ENCODE peak calls at places on chromosome 14, in five cellular contexts. Z, U, J, E and I are unnamed samples. For H3K4me1, the result is how much of the 10 kb centered on the place peaks cover.

GRCh38 chr14:102196436-102197230 is 56.9 kb downstream of the WDR20 start:
- DNase-seq in Z (no peak), U (no peak), J (no peak), E (no peak), I (no peak)

GRCh38 chr14:47619397-47619796 is 56.0 kb downstream of the MDGA2 start:
- DNase-seq in Z (no peak), U (no peak), J (no peak), E (no peak), I (no peak)

GRCh38 chr14:89849931-89850330 is 104.6 kb downstream of the EFCAB11 start:
- DNase-seq in Z (no peak), U (no peak), J (no peak), E (no peak), I (no peak)

GRCh38 chr14:20631821-20632389 is 9.6 kb downstream of the OR6S1 start:
- DNase-seq in Z (peak), U (peak), J (peak), E (peak), I (peak)

GRCh38 chr14:102930138-102930752 is 7.8 kb downstream of the AMN start:
- DNase-seq in Z (peak), U (peak), J (peak), E (no peak), I (no peak)

GRCh38 chr14:76955575-76956252 is 72.8 kb downstream of the IRF2BPL start:
- DNase-seq in Z (peak), U (no peak), J (peak), E (no peak), I (peak)

GRCh38 chr14:50559990-50560928 is at the start of gene ATL1:
- DNase-seq in Z (peak), U (peak), J (peak), E (peak), I (peak)

GRCh38 chr14:37985826-37986470 is 221.8 kb upstream of the SSTR1 start:
- DNase-seq in Z (peak), U (no peak), J (peak), E (no peak), I (no peak)

GRCh38 chr14:88296343-88296742 is 26.7 kb downstream of the KCNK10 start:
- DNase-seq in Z (no peak), U (no peak), J (no peak), E (no peak), I (no peak)

GRCh38 chr14:58863576-58864345 is 226.0 kb downstream of the DACT1 start:
- DNase-seq in Z (no peak), U (no peak), J (no peak), E (no peak), I (no peak)

GRCh38 chr14:21107360-21107781 is 6.5 kb downstream of the TMEM253 start:
- DNase-seq in Z (peak), U (no peak), J (no peak), E (no peak), I (no peak)

GRCh38 chr14:32259368-32260013 is 56.4 kb upstream of the RNU6-8 start:
- DNase-seq in Z (peak), U (no peak), J (no peak), E (no peak), I (no peak)

GRCh38 chr14:72723741-72724530 is 170.0 kb downstream of the DPF3 start:
- DNase-seq in Z (peak), U (no peak), J (peak), E (no peak), I (no peak)

GRCh38 chr14:105069887-105070759 is 4.9 kb upstream of the GPR132 start:
- DNase-seq in Z (peak), U (peak), J (no peak), E (no peak), I (peak)

GRCh38 chr14:75334191-75335051 is 55.8 kb downstream of the FOS start:
- DNase-seq in Z (peak), U (peak), J (peak), E (no peak), I (peak)
- H3K4me1 ChIP-seq in Z (under half), U (under half), J (under half), E (under half), I (half or more)

GRCh38 chr14:70036665-70037064 is 152.1 kb downstream of the SLC8A3 start:
- DNase-seq in Z (no peak), U (no peak), J (no peak), E (no peak), I (no peak)
- TF ChIP-seq CTCF in Z (no peak), U (no peak), J (no peak), E (no peak), I (no peak)

GRCh38 chr14:22414876-22415632 is 174.0 kb downstream of the DAD1 start:
- DNase-seq in Z (no peak), U (no peak), J (no peak), E (no peak), I (no peak)

GRCh38 chr14:22415633-22415959 is 173.4 kb downstream of the DAD1 start:
- DNase-seq in Z (no peak), U (no peak), J (no peak), E (no peak), I (no peak)

GRCh38 chr14:22410497-22410896 is 178.5 kb downstream of the DAD1 start:
- DNase-seq in Z (no peak), U (no peak), J (no peak), E (no peak), I (no peak)

GRCh38 chr14:22411398-22411797 is 177.6 kb downstream of the DAD1 start:
- DNase-seq in Z (no peak), U (no peak), J (no peak), E (no peak), I (no peak)

GRCh38 chr14:22412936-22413411 is 176.1 kb downstream of the DAD1 start:
- DNase-seq in Z (no peak), U (no peak), J (no peak), E (no peak), I (no peak)
- H3K27ac ChIP-seq in Z (no peak), U (no peak), J (no peak), E (no peak), I (no peak)

DNA sequence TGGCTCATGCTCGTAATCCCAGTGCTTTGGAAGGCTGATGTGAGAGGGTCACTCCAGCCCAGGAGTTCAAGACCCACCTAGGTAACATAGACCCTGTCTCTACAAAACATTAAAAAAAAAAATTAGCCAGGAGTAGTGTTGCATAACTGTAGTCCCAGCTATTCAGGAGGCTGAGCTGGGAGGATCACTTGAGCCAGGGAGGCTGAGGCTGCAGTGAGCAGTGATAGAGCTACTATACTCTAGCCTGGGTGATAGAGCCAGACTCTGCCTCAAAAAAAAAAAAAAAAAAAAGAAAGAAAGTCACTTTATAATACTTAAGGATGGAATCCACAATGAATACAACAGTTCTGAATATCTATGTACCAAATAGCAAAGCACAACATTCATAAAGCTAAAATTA is 10.2 kb upstream of the SLC10A1 start:
- DNase-seq in Z (no peak), U (no peak), J (no peak), E (no peak), I (no peak)
- H3K4me1 ChIP-seq in Z (under half), U (under half), J (under half), E (under half), I (under half)

DNA sequence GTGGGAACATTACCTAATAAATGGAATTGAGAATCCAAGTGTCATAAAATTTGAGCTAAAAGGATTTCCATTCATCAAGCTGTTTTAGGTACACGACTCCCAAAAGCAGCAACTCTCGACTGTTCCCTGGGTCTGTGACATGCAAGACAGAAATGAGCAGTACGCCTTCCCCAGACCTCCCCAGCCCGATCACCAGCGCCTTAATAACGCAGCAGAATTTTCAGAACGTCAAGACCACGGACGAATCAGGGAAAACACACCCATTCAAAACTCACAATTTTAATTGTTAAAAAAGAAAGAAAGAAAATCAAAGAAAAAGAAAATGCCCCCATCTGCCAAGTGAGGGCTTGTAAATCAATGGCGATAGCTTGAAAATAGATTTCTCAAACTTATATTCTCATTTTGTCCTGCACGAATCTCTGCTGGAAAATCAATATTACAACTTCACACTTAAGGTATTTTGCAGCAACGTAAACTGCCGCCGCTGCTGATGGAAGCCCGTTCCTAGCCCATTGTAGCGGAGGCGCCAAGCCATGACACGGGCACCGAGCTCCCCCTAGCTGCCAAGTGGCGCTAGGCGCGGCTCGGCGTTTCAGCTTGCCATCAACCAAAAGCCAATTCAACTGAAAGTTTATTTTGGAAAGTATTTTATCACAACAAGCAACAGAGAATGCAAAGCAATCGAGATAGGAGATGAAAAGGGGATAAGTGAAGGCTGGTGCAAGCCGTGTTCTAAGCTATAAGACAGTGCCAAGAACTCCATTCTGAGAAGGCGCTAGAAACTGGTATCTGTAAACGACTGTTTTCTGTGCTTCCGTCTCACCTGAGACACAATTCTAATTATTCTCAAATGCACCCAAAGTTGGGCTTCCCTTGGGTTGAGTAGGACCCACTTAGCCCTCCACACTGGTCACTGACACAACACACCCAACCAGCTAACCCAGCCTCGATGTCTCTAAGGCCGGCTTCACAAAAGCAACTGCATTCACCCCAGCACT is 5.5 kb downstream of the BCL11B start:
- DNase-seq in Z (peak), U (peak), J (peak), E (peak), I (peak)
- TF ChIP-seq CTCF in Z (peak), U (peak), J (peak), E (peak), I (peak)